ENCODE peak calls at places on chromosome 20, in ten cellular contexts. One of them, this sample, is unnamed.

GRCh38 chr20:34948030-34948429 is 7.6 kb downstream of the GSS start:
- DNase-seq in CD4-positive, CD25-positive, alpha-beta regulatory T cell: no peak
- DNase-seq in mesendoderm: no peak
- DNase-seq in colonic mucosa: no peak
- DNase-seq in aorta: no peak
- DNase-seq in right lobe of liver: no peak
- DNase-seq in GM23248: peak; percentile 91
- DNase-seq in SK-N-SH: no peak
- DNase-seq in K562: no peak
- DNase-seq in pancreas: no peak
- DNase-seq in this sample: no peak

GRCh38 chr20:45611054-45611453 is 18.5 kb upstream of the WFDC10A start:
- DNase-seq in CD4-positive, CD25-positive, alpha-beta regulatory T cell: peak; percentile 7
- DNase-seq in mesendoderm: no peak
- DNase-seq in colonic mucosa: no peak
- DNase-seq in aorta: no peak
- DNase-seq in right lobe of liver: no peak
- DNase-seq in GM23248: peak; percentile 88
- DNase-seq in SK-N-SH: no peak
- DNase-seq in K562: no peak
- DNase-seq in pancreas: no peak
- DNase-seq in this sample: peak; percentile 33

GRCh38 chr20:16526433-16527380 is 46.5 kb downstream of the KIF16B start:
- DNase-seq in CD4-positive, CD25-positive, alpha-beta regulatory T cell: no peak
- DNase-seq in mesendoderm: peak; percentile 28
- DNase-seq in colonic mucosa: no peak
- DNase-seq in aorta: no peak
- DNase-seq in right lobe of liver: no peak
- DNase-seq in GM23248: no peak
- DNase-seq in SK-N-SH: no peak
- DNase-seq in K562: no peak
- DNase-seq in pancreas: no peak
- DNase-seq in this sample: no peak

GRCh38 chr20:35768731-35769664 is 2.8 kb upstream of the PHF20 start:
- DNase-seq in CD4-positive, CD25-positive, alpha-beta regulatory T cell: peak; percentile 32
- DNase-seq in mesendoderm: peak; percentile 95
- DNase-seq in colonic mucosa: peak; percentile 85
- DNase-seq in aorta: peak; percentile 96
- DNase-seq in right lobe of liver: peak; percentile 93
- DNase-seq in GM23248: peak; percentile 98
- DNase-seq in SK-N-SH: peak; percentile 34
- DNase-seq in K562: peak; percentile 51
- DNase-seq in pancreas: peak; percentile 88
- DNase-seq in this sample: peak; percentile 65

GRCh38 chr20:7137395-7138151 is 370.1 kb downstream of the BMP2 start:
- DNase-seq in CD4-positive, CD25-positive, alpha-beta regulatory T cell: no peak
- DNase-seq in mesendoderm: no peak
- DNase-seq in colonic mucosa: no peak
- DNase-seq in aorta: no peak
- DNase-seq in right lobe of liver: no peak
- DNase-seq in GM23248: no peak
- DNase-seq in SK-N-SH: no peak
- DNase-seq in K562: no peak
- DNase-seq in pancreas: no peak
- DNase-seq in this sample: no peak

GRCh38 chr20:56003966-56004365 is 1.4 kb downstream of the CBLN4 start:
- DNase-seq in CD4-positive, CD25-positive, alpha-beta regulatory T cell: no peak
- DNase-seq in mesendoderm: peak; percentile 62
- DNase-seq in colonic mucosa: no peak
- DNase-seq in aorta: no peak
- DNase-seq in right lobe of liver: peak; percentile 62
- DNase-seq in GM23248: peak; percentile 1
- DNase-seq in SK-N-SH: peak; percentile 81
- DNase-seq in K562: no peak
- DNase-seq in pancreas: peak; percentile 22
- DNase-seq in this sample: no peak

GRCh38 chr20:35539756-35540212 is 2.1 kb upstream of the ERGIC3 start:
- DNase-seq in CD4-positive, CD25-positive, alpha-beta regulatory T cell: peak; percentile 41
- DNase-seq in mesendoderm: peak; percentile 98
- DNase-seq in colonic mucosa: peak; percentile 59
- DNase-seq in aorta: peak; percentile 40
- DNase-seq in right lobe of liver: no peak
- DNase-seq in GM23248: no peak
- DNase-seq in SK-N-SH: no peak
- DNase-seq in K562: no peak
- DNase-seq in pancreas: no peak
- DNase-seq in this sample: no peak

GRCh38 chr20:57048027-57048869 is 218.2 kb downstream of the BMP7 start:
- DNase-seq in CD4-positive, CD25-positive, alpha-beta regulatory T cell: peak; percentile 5
- DNase-seq in mesendoderm: peak; percentile 81
- DNase-seq in colonic mucosa: peak; percentile 37
- DNase-seq in aorta: no peak
- DNase-seq in right lobe of liver: no peak
- DNase-seq in GM23248: peak; percentile 68
- DNase-seq in SK-N-SH: peak; percentile 63
- DNase-seq in K562: peak; percentile 79
- DNase-seq in pancreas: peak; percentile 33
- DNase-seq in this sample: peak; percentile 41

GRCh38 chr20:17664025-17664638 is 17.9 kb downstream of the RRBP1 start:
- DNase-seq in CD4-positive, CD25-positive, alpha-beta regulatory T cell: no peak
- DNase-seq in mesendoderm: no peak
- DNase-seq in colonic mucosa: no peak
- DNase-seq in aorta: no peak
- DNase-seq in right lobe of liver: peak; percentile 8
- DNase-seq in GM23248: no peak
- DNase-seq in SK-N-SH: no peak
- DNase-seq in K562: no peak
- DNase-seq in pancreas: no peak
- DNase-seq in this sample: no peak

GRCh38 chr20:59118855-59119254 is 44.8 kb upstream of the ZNF831 start:
- DNase-seq in CD4-positive, CD25-positive, alpha-beta regulatory T cell: no peak
- DNase-seq in mesendoderm: no peak
- DNase-seq in colonic mucosa: no peak
- DNase-seq in aorta: no peak
- DNase-seq in right lobe of liver: no peak
- DNase-seq in GM23248: no peak
- DNase-seq in SK-N-SH: no peak
- DNase-seq in K562: no peak
- DNase-seq in pancreas: no peak
- DNase-seq in this sample: no peak

GRCh38 chr20:59121714-59122376 is 41.8 kb upstream of the ZNF831 start:
- DNase-seq in CD4-positive, CD25-positive, alpha-beta regulatory T cell: no peak
- DNase-seq in mesendoderm: peak; percentile 44
- DNase-seq in colonic mucosa: no peak
- DNase-seq in aorta: no peak
- DNase-seq in right lobe of liver: no peak
- DNase-seq in GM23248: no peak
- DNase-seq in SK-N-SH: no peak
- DNase-seq in K562: no peak
- DNase-seq in pancreas: no peak
- DNase-seq in this sample: no peak

GRCh38 chr20:59122377-59122932 is 41.2 kb upstream of the ZNF831 start:
- DNase-seq in CD4-positive, CD25-positive, alpha-beta regulatory T cell: peak; percentile 44
- DNase-seq in mesendoderm: no peak
- DNase-seq in colonic mucosa: no peak
- DNase-seq in aorta: no peak
- DNase-seq in right lobe of liver: no peak
- DNase-seq in GM23248: no peak
- DNase-seq in SK-N-SH: no peak
- DNase-seq in K562: no peak
- DNase-seq in pancreas: no peak
- DNase-seq in this sample: no peak

GRCh38 chr20:59120919-59121318 is 42.7 kb upstream of the ZNF831 start:
- DNase-seq in CD4-positive, CD25-positive, alpha-beta regulatory T cell: no peak
- DNase-seq in mesendoderm: no peak
- DNase-seq in colonic mucosa: no peak
- DNase-seq in aorta: no peak
- DNase-seq in right lobe of liver: no peak
- DNase-seq in GM23248: no peak
- DNase-seq in SK-N-SH: no peak
- DNase-seq in K562: no peak
- DNase-seq in pancreas: no peak
- DNase-seq in this sample: no peak

GRCh38 chr20:59120491-59120890 is 43.1 kb upstream of the ZNF831 start:
- DNase-seq in CD4-positive, CD25-positive, alpha-beta regulatory T cell: peak; percentile 45
- DNase-seq in mesendoderm: no peak
- DNase-seq in colonic mucosa: no peak
- DNase-seq in aorta: no peak
- DNase-seq in right lobe of liver: no peak
- DNase-seq in GM23248: no peak
- DNase-seq in SK-N-SH: no peak
- DNase-seq in K562: no peak
- DNase-seq in pancreas: no peak
- DNase-seq in this sample: no peak
- H3K27ac ChIP-seq in CD4-positive, CD25-positive, alpha-beta regulatory T cell: peak overlapping the region; percentile 84
- H3K27ac ChIP-seq in mesendoderm: no peak overlapping the region
- H3K27ac ChIP-seq in colonic mucosa: no peak overlapping the region
- H3K27ac ChIP-seq in aorta: no peak overlapping the region
- H3K27ac ChIP-seq in right lobe of liver: no peak overlapping the region
- H3K27ac ChIP-seq in GM23248: no peak overlapping the region
- H3K27ac ChIP-seq in SK-N-SH: no peak overlapping the region
- H3K27ac ChIP-seq in K562: no peak overlapping the region
- H3K27ac ChIP-seq in pancreas: no peak overlapping the region
- H3K27ac ChIP-seq in this sample: no peak overlapping the region

GRCh38 chr20:63178445-63178818 is 37.5 kb downstream of the YTHDF1 start:
- DNase-seq in CD4-positive, CD25-positive, alpha-beta regulatory T cell: no peak
- DNase-seq in mesendoderm: peak; percentile 51
- DNase-seq in colonic mucosa: no peak
- DNase-seq in aorta: no peak
- DNase-seq in right lobe of liver: no peak
- DNase-seq in GM23248: no peak
- DNase-seq in SK-N-SH: peak; percentile 69
- DNase-seq in K562: no peak
- DNase-seq in pancreas: no peak
- DNase-seq in this sample: no peak

GRCh38 chr20:63180541-63181185 is 35.3 kb downstream of the YTHDF1 start:
- DNase-seq in CD4-positive, CD25-positive, alpha-beta regulatory T cell: no peak
- DNase-seq in mesendoderm: no peak
- DNase-seq in colonic mucosa: no peak
- DNase-seq in aorta: no peak
- DNase-seq in right lobe of liver: no peak
- DNase-seq in GM23248: no peak
- DNase-seq in SK-N-SH: peak; percentile 17
- DNase-seq in K562: no peak
- DNase-seq in pancreas: no peak
- DNase-seq in this sample: no peak

GRCh38 chr20:63178889-63179751 is 36.8 kb downstream of the YTHDF1 start:
- DNase-seq in CD4-positive, CD25-positive, alpha-beta regulatory T cell: peak; percentile 54
- DNase-seq in mesendoderm: peak; percentile 60
- DNase-seq in colonic mucosa: peak; percentile 35
- DNase-seq in aorta: no peak
- DNase-seq in right lobe of liver: no peak
- DNase-seq in GM23248: peak; percentile 41
- DNase-seq in SK-N-SH: peak; percentile 82
- DNase-seq in K562: peak; percentile 77
- DNase-seq in pancreas: peak; percentile 21
- DNase-seq in this sample: peak; percentile 77

GRCh38 chr20:63181226-63181625 is 34.7 kb downstream of the YTHDF1 start:
- DNase-seq in CD4-positive, CD25-positive, alpha-beta regulatory T cell: no peak
- DNase-seq in mesendoderm: no peak
- DNase-seq in colonic mucosa: no peak
- DNase-seq in aorta: no peak
- DNase-seq in right lobe of liver: no peak
- DNase-seq in GM23248: no peak
- DNase-seq in SK-N-SH: no peak
- DNase-seq in K562: no peak
- DNase-seq in pancreas: no peak
- DNase-seq in this sample: no peak

GRCh38 chr20:63179876-63180275 is 36.1 kb downstream of the YTHDF1 start:
- DNase-seq in CD4-positive, CD25-positive, alpha-beta regulatory T cell: no peak
- DNase-seq in mesendoderm: no peak
- DNase-seq in colonic mucosa: no peak
- DNase-seq in aorta: no peak
- DNase-seq in right lobe of liver: no peak
- DNase-seq in GM23248: no peak
- DNase-seq in SK-N-SH: no peak
- DNase-seq in K562: no peak
- DNase-seq in pancreas: no peak
- DNase-seq in this sample: no peak
- H3K4me1 ChIP-seq in CD4-positive, CD25-positive, alpha-beta regulatory T cell: peaks cover 11% of the 10 kb centered on the region
- H3K4me1 ChIP-seq in mesendoderm: no peaks in the 10 kb centered on the region
- H3K4me1 ChIP-seq in colonic mucosa: peaks cover 9% of the 10 kb centered on the region
- H3K4me1 ChIP-seq in aorta: no peaks in the 10 kb centered on the region
- H3K4me1 ChIP-seq in right lobe of liver: no peaks in the 10 kb centered on the region
- H3K4me1 ChIP-seq in GM23248: no peaks in the 10 kb centered on the region
- H3K4me1 ChIP-seq in SK-N-SH: no peaks in the 10 kb centered on the region
- H3K4me1 ChIP-seq in K562: peaks cover 32% of the 10 kb centered on the region
- H3K4me1 ChIP-seq in pancreas: no peaks in the 10 kb centered on the region
- H3K4me1 ChIP-seq in this sample: peaks cover 9% of the 10 kb centered on the region

DNA sequence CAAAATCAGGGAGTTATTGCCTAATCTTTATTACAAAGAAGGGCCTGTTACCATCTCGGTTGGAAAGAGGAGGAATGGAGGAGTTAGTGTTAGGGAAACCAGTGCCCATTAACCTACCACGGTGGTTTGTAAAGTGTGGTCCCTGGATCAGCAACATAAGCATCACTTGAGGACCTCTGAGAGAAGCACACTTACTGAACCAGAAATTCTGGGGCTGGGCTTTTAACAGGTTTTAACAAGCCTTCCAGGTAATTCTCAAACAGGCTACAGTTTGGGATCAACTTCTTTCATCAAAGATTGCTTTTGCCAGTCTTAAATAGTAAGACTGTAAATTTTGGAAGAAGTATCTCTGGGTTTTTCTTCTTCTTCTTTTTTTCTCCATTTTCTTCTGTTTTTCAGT is 329.5 kb upstream of the JAG1 start:
- DNase-seq in CD4-positive, CD25-positive, alpha-beta regulatory T cell: no peak
- DNase-seq in mesendoderm: no peak
- DNase-seq in colonic mucosa: no peak
- DNase-seq in aorta: no peak
- DNase-seq in right lobe of liver: no peak
- DNase-seq in GM23248: no peak
- DNase-seq in SK-N-SH: no peak
- DNase-seq in K562: no peak
- DNase-seq in pancreas: no peak
- DNase-seq in this sample: no peak
- H3K27ac ChIP-seq in CD4-positive, CD25-positive, alpha-beta regulatory T cell: no peak overlapping the region
- H3K27ac ChIP-seq in mesendoderm: no peak overlapping the region
- H3K27ac ChIP-seq in colonic mucosa: no peak overlapping the region
- H3K27ac ChIP-seq in aorta: no peak overlapping the region
- H3K27ac ChIP-seq in right lobe of liver: no peak overlapping the region
- H3K27ac ChIP-seq in GM23248: no peak overlapping the region
- H3K27ac ChIP-seq in SK-N-SH: peak overlapping the region; percentile 74
- H3K27ac ChIP-seq in K562: no peak overlapping the region
- H3K27ac ChIP-seq in pancreas: no peak overlapping the region
- H3K27ac ChIP-seq in this sample: no peak overlapping the region

DNA sequence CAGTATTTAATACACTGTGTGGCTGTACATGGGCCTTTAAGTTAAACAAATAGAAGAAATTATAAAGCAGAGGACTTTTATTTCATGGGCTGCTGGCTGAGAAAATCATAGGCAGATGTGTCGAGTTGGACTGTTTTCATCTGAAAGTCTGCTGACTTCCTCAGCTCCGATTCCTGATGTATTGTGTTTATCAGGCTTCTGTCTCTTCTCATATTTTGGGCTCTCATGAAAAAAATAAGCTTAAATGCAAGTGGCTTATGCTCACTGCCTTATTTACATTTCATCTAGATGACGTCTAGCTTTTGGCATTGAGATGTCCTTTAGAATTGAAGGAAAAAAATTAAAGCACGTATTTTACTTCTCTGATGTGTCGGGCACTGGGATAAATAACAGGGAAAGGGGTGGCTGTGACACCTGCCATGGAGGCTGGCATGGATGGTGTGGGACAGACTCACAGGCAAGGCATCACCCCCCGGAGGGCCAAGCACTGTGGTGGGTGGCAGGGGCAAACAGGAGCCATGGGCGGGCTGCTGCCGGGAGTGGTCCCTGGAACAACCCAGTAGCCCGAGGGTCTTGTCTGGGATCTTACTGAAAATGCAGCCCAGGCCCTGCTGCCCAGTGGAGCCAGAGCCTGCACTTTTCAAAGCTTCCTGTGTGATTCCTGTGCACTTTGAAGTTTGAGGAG is 129.7 kb upstream of the GGTLC1 start:
- DNase-seq in CD4-positive, CD25-positive, alpha-beta regulatory T cell: no peak
- DNase-seq in mesendoderm: no peak
- DNase-seq in colonic mucosa: no peak
- DNase-seq in aorta: no peak
- DNase-seq in right lobe of liver: no peak
- DNase-seq in GM23248: no peak
- DNase-seq in SK-N-SH: peak; percentile 52
- DNase-seq in K562: no peak
- DNase-seq in pancreas: no peak
- DNase-seq in this sample: no peak
- H3K4me1 ChIP-seq in CD4-positive, CD25-positive, alpha-beta regulatory T cell: no peaks in the 10 kb centered on the region
- H3K4me1 ChIP-seq in mesendoderm: no peaks in the 10 kb centered on the region
- H3K4me1 ChIP-seq in colonic mucosa: no peaks in the 10 kb centered on the region
- H3K4me1 ChIP-seq in aorta: no peaks in the 10 kb centered on the region
- H3K4me1 ChIP-seq in right lobe of liver: no peaks in the 10 kb centered on the region
- H3K4me1 ChIP-seq in GM23248: no peaks in the 10 kb centered on the region
- H3K4me1 ChIP-seq in SK-N-SH: peaks cover 24% of the 10 kb centered on the region
- H3K4me1 ChIP-seq in K562: no peaks in the 10 kb centered on the region
- H3K4me1 ChIP-seq in pancreas: no peaks in the 10 kb centered on the region
- H3K4me1 ChIP-seq in this sample: no peaks in the 10 kb centered on the region